ENCODE peak calls at places on chromosomes 5 and 9, in eight cellular contexts. S is astrocyte, K is nucleus accumbens, Z is neuronal stem cell, T is endothelial cell, X is GM12865, E is NCI-H1417, N is type B pancreatic cell. R is an unnamed sample.
A peak's percentile ranks its signal among the peaks of the same experiment; 100 is the strongest.

GRCh38 chr5:178375348-178375747 is 142.7 kb upstream of the PHYKPL start:
- DNase-seq in K (no peak), X (no peak), N (no peak), E (no peak), Z (no peak), S (no peak), T (no peak), R (no peak)

GRCh38 chr9:129408535-129409215 is 212.2 kb downstream of the C9orf50 start:
- DNase-seq in X (no peak), N (no peak), Z (no peak), K (no peak), S (no peak), T (no peak), E (peak; percentile 53), R (no peak)

GRCh38 chr9:91845839-91846238 is 104.2 kb downstream of the ROR2 start:
- DNase-seq in K (no peak), S (no peak), Z (no peak), T (no peak), N (no peak), X (no peak), E (no peak), R (no peak)

GRCh38 chr5:17666726-17667235 is 32.5 kb downstream of the TAF11L14 start:
- DNase-seq in N (no peak), S (no peak), E (no peak), X (no peak), Z (no peak), K (no peak), T (no peak), R (no peak)

GRCh38 chr9:79977510-79978197 is 405.9 kb downstream of the TLE4 start:
- DNase-seq in Z (no peak), N (no peak), S (peak; percentile 49), K (no peak), T (no peak), X (no peak), E (no peak), R (no peak)

GRCh38 chr9:6055213-6055612 is 39.8 kb upstream of the RANBP6 start:
- DNase-seq in S (peak; percentile 80), N (no peak), X (peak; percentile 93), Z (peak; percentile 64), E (peak; percentile 50), T (peak; percentile 68), K (no peak), R (no peak)

GRCh38 chr5:68398146-68398812 is 182.7 kb downstream of the PIK3R1 start:
- DNase-seq in E (no peak), X (no peak), N (no peak), K (no peak), S (no peak), T (no peak), Z (no peak), R (no peak)

GRCh38 chr9:34557421-34558321 is 31.9 kb downstream of the CNTFR start:
- DNase-seq in X (no peak), T (no peak), N (no peak), S (no peak), E (no peak), Z (no peak), K (no peak), R (no peak)

GRCh38 chr9:136975624-136976023 is 1.7 kb upstream of the PTGDS start:
- DNase-seq in K (peak; percentile 78), S (no peak), N (no peak), Z (no peak), T (peak; percentile 55), X (peak; percentile 44), E (no peak), R (no peak)

GRCh38 chr5:58235279-58235678 is 224.6 kb downstream of the PLK2 start:
- DNase-seq in S (no peak), E (no peak), X (no peak), Z (no peak), T (no peak), N (no peak), K (no peak), R (no peak)

GRCh38 chr5:33409435-33410146 is 31.2 kb upstream of the TARS1 start:
- DNase-seq in E (no peak), K (no peak), X (no peak), S (no peak), N (no peak), T (no peak), Z (no peak), R (no peak)

GRCh38 chr5:115098041-115098702 is 71.5 kb downstream of the TRIM36 start:
- DNase-seq in E (peak; percentile 29), K (no peak), Z (peak; percentile 24), X (peak; percentile 65), S (peak; percentile 29), N (no peak), T (peak; percentile 30), R (no peak)

GRCh38 chr5:20231040-20231439 is 243.0 kb upstream of the CDH18 start:
- DNase-seq in E (no peak), N (no peak), S (no peak), Z (no peak), T (no peak), K (no peak), X (no peak), R (no peak)

GRCh38 chr5:153276151-153276550 is 214.3 kb upstream of the GRIA1 start:
- DNase-seq in E (no peak), N (no peak), T (peak; percentile 72), S (peak; percentile 16), X (peak; percentile 38), Z (peak; percentile 74), K (no peak), R (no peak)

GRCh38 chr9:89872913-89873707 is 268.3 kb downstream of the GADD45G start:
- DNase-seq in E (no peak), S (no peak), T (no peak), N (peak; percentile 64), X (no peak), K (no peak), Z (no peak), R (peak; percentile 75)

GRCh38 chr5:135372654-135373381 is 26.2 kb downstream of the MACROH2A1 start:
- DNase-seq in E (no peak), S (no peak), K (no peak), T (no peak), Z (no peak), X (no peak), N (peak; percentile 48), R (no peak)

GRCh38 chr9:83062011-83062652 is 810 bp downstream of the RASEF start:
- DNase-seq in K (no peak), E (no peak), N (peak; percentile 72), S (peak; percentile 52), X (no peak), T (peak; percentile 5), Z (peak; percentile 38), R (no peak)

GRCh38 chr9:128828719-128829452 is 708 bp downstream of the SPOUT1 start:
- DNase-seq in X (no peak), N (no peak), T (no peak), S (no peak), K (no peak), E (no peak), Z (no peak), R (no peak)

GRCh38 chr9:130732793-130733221 is 39.2 kb downstream of the EXOSC2 start:
- DNase-seq in S (no peak), Z (no peak), E (no peak), X (no peak), N (no peak), K (no peak), T (no peak), R (no peak)

GRCh38 chr5:55004728-55005127 is 19.3 kb upstream of the GZMK start:
- DNase-seq in Z (no peak), T (no peak), N (no peak), K (no peak), X (no peak), E (no peak), S (peak; percentile 45), R (no peak)

GRCh38 chr5:15510816-15511215 is 10.8 kb downstream of the FBXL7 start:
- DNase-seq in E (no peak), T (no peak), N (no peak), K (no peak), Z (no peak), S (no peak), X (no peak), R (no peak)

GRCh38 chr9:105658351-105658750 is 3.9 kb upstream of the TAL2 start:
- DNase-seq in E (no peak), S (no peak), X (no peak), K (no peak), N (no peak), Z (no peak), T (no peak), R (no peak)

GRCh38 chr9:89605181-89606048 is 603 bp downstream of the GADD45G start:
- DNase-seq in Z (peak; percentile 33), E (peak; percentile 23), K (peak; percentile 65), N (no peak), T (peak; percentile 44), X (no peak), S (peak; percentile 58), R (peak; percentile 90)

GRCh38 chr5:139457653-139458306 is 4.8 kb downstream of the ECSCR start:
- DNase-seq in Z (no peak), S (no peak), X (peak; percentile 81), K (no peak), E (no peak), N (no peak), T (no peak), R (no peak)

GRCh38 chr5:43294226-43294625 is 19.0 kb downstream of the HMGCS1 start:
- DNase-seq in X (no peak), N (no peak), T (no peak), K (no peak), Z (no peak), E (no peak), S (peak; percentile 76), R (no peak)

GRCh38 chr9:71690058-71690691 is 78.1 kb downstream of the CEMIP2 start:
- DNase-seq in N (no peak), E (no peak), X (no peak), K (no peak), T (no peak), S (no peak), Z (no peak), R (no peak)

GRCh38 chr5:52017567-52017966 is 634.3 kb downstream of the ISL1 start:
- DNase-seq in E (no peak), X (no peak), K (no peak), S (no peak), Z (no peak), T (no peak), N (no peak), R (no peak)

GRCh38 chr5:83376461-83376860 is 95.1 kb upstream of the VCAN start:
- DNase-seq in T (no peak), N (no peak), E (no peak), X (no peak), S (no peak), K (no peak), Z (no peak), R (no peak)

GRCh38 chr5:139368613-139369012 is 14.5 kb downstream of the SLC23A1 start:
- DNase-seq in K (no peak), Z (no peak), N (no peak), S (no peak), E (no peak), X (no peak), T (no peak), R (no peak)

GRCh38 chr9:135813671-135814290 is 93.6 kb downstream of the CAMSAP1 start:
- DNase-seq in K (no peak), Z (no peak), X (no peak), N (no peak), S (no peak), T (no peak), E (no peak), R (peak; percentile 72)

GRCh38 chr5:67234671-67235176 is 38.1 kb upstream of the CD180 start:
- DNase-seq in K (no peak), N (no peak), Z (no peak), S (peak; percentile 87), T (no peak), X (no peak), E (no peak), R (no peak)

GRCh38 chr9:17832812-17833211 is 253.9 kb downstream of the SH3GL2 start:
- DNase-seq in Z (no peak), K (no peak), N (no peak), X (no peak), S (no peak), E (no peak), T (no peak), R (no peak)

R was measured in mesenteric fat pad.